ENCODE peak calls at places on chromosome 22, in seven cellular contexts. C is mammary epithelial cell, M is type B pancreatic cell, U is Peyer's patch, Q is endothelial cell, V is astrocyte of the hippocampus, S is activated T-cell treated with anti-CD3 and anti-CD28 coated beads for 1 hour. G is an unnamed sample.

GRCh38 chr22:29301716-29302401 is 4.6 kb upstream of the GAS2L1 start:
- DNase-seq in C (no peak), M (no peak), U (no peak), Q (no peak), V (no peak), S (no peak), G (no peak)

GRCh38 chr22:41777749-41778395 is 22.6 kb upstream of the CCDC134 start:
- DNase-seq in C (peak; percentile 30), M (no peak), U (no peak), Q (no peak), V (no peak), S (no peak), G (no peak)

GRCh38 chr22:48393041-48393370 is 1434.7 kb downstream of the BRD1 start:
- DNase-seq in C (no peak), M (no peak), U (no peak), Q (no peak), V (no peak), S (no peak), G (no peak)

GRCh38 chr22:49689858-49690257 is 137.8 kb downstream of the BRD1 start:
- DNase-seq in C (no peak), M (peak; percentile 57), U (no peak), Q (no peak), V (no peak), S (no peak), G (no peak)

GRCh38 chr22:36755316-36755715 is 20.6 kb downstream of the IFT27 start:
- DNase-seq in C (no peak), M (no peak), U (no peak), Q (no peak), V (no peak), S (no peak), G (no peak)

GRCh38 chr22:35480143-35480542 is 60.5 kb upstream of the RASD2 start:
- DNase-seq in C (no peak), M (no peak), U (no peak), Q (no peak), V (peak; percentile 84), S (no peak), G (peak; percentile 63)

GRCh38 chr22:23237201-23237798 is 57.0 kb downstream of the BCR start:
- DNase-seq in C (no peak), M (no peak), U (no peak), Q (no peak), V (peak; percentile 16), S (no peak), G (peak; percentile 61)

GRCh38 chr22:26471522-26471921 is 12.1 kb downstream of the HPS4 start:
- DNase-seq in C (peak; percentile 50), M (no peak), U (no peak), Q (no peak), V (peak; percentile 94), S (no peak), G (peak; percentile 79)

GRCh38 chr22:45268958-45269844 is 15.5 kb upstream of the UPK3A start:
- DNase-seq in C (peak; percentile 43), M (peak; percentile 95), U (peak; percentile 84), Q (peak; percentile 96), V (peak; percentile 94), S (peak; percentile 93), G (peak; percentile 59)

GRCh38 chr22:29268511-29269229 is 602 bp downstream of the EWSR1 start:
- DNase-seq in C (peak; percentile 26), M (no peak), U (peak; percentile 22), Q (peak; percentile 54), V (peak; percentile 83), S (peak; percentile 16), G (peak; percentile 82)

GRCh38 chr22:17272511-17272991 is 53.3 kb upstream of the ADA2 start:
- DNase-seq in C (no peak), M (no peak), U (no peak), Q (no peak), V (no peak), S (no peak), G (no peak)

GRCh38 chr22:21624120-21624879 is 5.5 kb downstream of the YDJC start:
- DNase-seq in C (peak; percentile 9), M (no peak), U (no peak), Q (peak; percentile 63), V (peak; percentile 38), S (peak; percentile 45), G (no peak)